ENCODE peak calls at places on chromosome 3, in four cellular contexts. H is activated T-helper 2 cell treated with anti-CD3 and anti-CD28 coated beads, Interferon-gamma antibody, Interleukin-2, Interleukin-4, amounts not matched to agents 10 μg/mL and 5 μg/mL and 100 μg/mL, durations not matched to agents 14 hours and 24 hours and 36 hours; F is KG1; C is Panc1. D is an unnamed sample.

GRCh38 chr3:35224571-35225280 is 414.6 kb upstream of the ARPP21 start:
- DNase-seq in H (no peak), C (no peak), F (no peak), D (no peak)

GRCh38 chr3:81302045-81302444 is 459.4 kb downstream of the GBE1 start:
- DNase-seq in C (peak; percentile 4), F (peak; percentile 12), H (no peak), D (peak; percentile 12)

GRCh38 chr3:63050548-63050947 is 175.3 kb upstream of the CADPS start:
- DNase-seq in C (no peak), F (no peak), H (no peak), D (no peak)

GRCh38 chr3:150083653-150084037 is 113.0 kb upstream of the PFN2 start:
- DNase-seq in F (no peak), C (no peak), H (no peak), D (no peak)

GRCh38 chr3:190443257-190443656 is 6.4 kb downstream of the TMEM207 start:
- DNase-seq in F (no peak), C (no peak), H (no peak), D (no peak)

GRCh38 chr3:177977381-177978158 is 558.7 kb upstream of the KCNMB2 start:
- DNase-seq in H (no peak), C (no peak), F (no peak), D (no peak)

GRCh38 chr3:37256447-37256846 is 82.1 kb upstream of the LRRFIP2 start:
- DNase-seq in H (no peak), C (no peak), F (no peak), D (peak; percentile 22)

GRCh38 chr3:27324695-27325094 is 44.5 kb downstream of the NEK10 start:
- DNase-seq in H (no peak), C (no peak), F (no peak), D (no peak)

GRCh38 chr3:13244695-13245449 is 171.6 kb upstream of the IQSEC1 start:
- DNase-seq in C (no peak), F (no peak), H (no peak), D (no peak)

GRCh38 chr3:173733029-173733652 is 335.6 kb downstream of the NLGN1 start:
- DNase-seq in F (peak; percentile 34), H (no peak), C (no peak), D (no peak)

GRCh38 chr3:155323063-155323666 is 29.7 kb upstream of the STRIT1 start:
- DNase-seq in C (peak; percentile 59), H (no peak), F (peak; percentile 30), D (peak; percentile 71)

GRCh38 chr3:9940746-9941145 is 7.1 kb downstream of the CRELD1 start:
- DNase-seq in F (no peak), C (no peak), H (no peak), D (no peak)

GRCh38 chr3:43496740-43497375 is 125.0 kb downstream of the ANO10 start:
- DNase-seq in F (no peak), C (no peak), H (no peak), D (no peak)

GRCh38 chr3:176357891-176358290 is 839.4 kb downstream of the TBL1XR1 start:
- DNase-seq in F (no peak), C (no peak), H (no peak), D (no peak)

GRCh38 chr3:32297366-32297765 is 58.9 kb downstream of the CMTM8 start:
- DNase-seq in H (no peak), C (no peak), F (no peak), D (no peak)

GRCh38 chr3:15820911-15821310 is 23.1 kb upstream of the ANKRD28 start:
- DNase-seq in F (no peak), H (no peak), C (no peak), D (no peak)

GRCh38 chr3:12556723-12557471 is at the start of gene MKRN2:
- DNase-seq in H (peak; percentile 78), F (peak; percentile 90), C (peak; percentile 54), D (peak; percentile 77)

GRCh38 chr3:115092220-115092791 is 54.8 kb downstream of the ZBTB20 start:
- DNase-seq in F (peak; percentile 21), H (peak; percentile 15), C (peak; percentile 32), D (no peak)

GRCh38 chr3:48516571-48516970 is 12.6 kb upstream of the SHISA5 start:
- DNase-seq in C (no peak), F (no peak), H (no peak), D (no peak)

GRCh38 chr3:169007145-169007544 is 656.4 kb downstream of the MECOM start:
- DNase-seq in C (no peak), H (no peak), F (no peak), D (no peak)

GRCh38 chr3:45417949-45418847 is 29.8 kb downstream of the LARS2 start:
- DNase-seq in C (no peak), H (no peak), F (no peak), D (no peak)

GRCh38 chr3:122577409-122578028 is at the start of gene PARP15:
- DNase-seq in F (no peak), C (no peak), H (peak; percentile 44), D (no peak)

GRCh38 chr3:51799879-51800757 is 21.1 kb upstream of the IQCF6 start:
- DNase-seq in F (peak; percentile 22), H (peak; percentile 8), C (peak; percentile 22), D (peak; percentile 9)

GRCh38 chr3:111315911-111316310 is 226.1 kb upstream of the CD96 start:
- DNase-seq in C (no peak), F (no peak), H (no peak), D (no peak)

GRCh38 chr3:175287361-175287963 is 428.3 kb downstream of the NAALADL2 start:
- DNase-seq in C (no peak), F (no peak), H (no peak), D (no peak)

GRCh38 chr3:12868039-12869024 is 27.0 kb upstream of the RPL32 start:
- DNase-seq in C (peak; percentile 59), H (peak; percentile 38), F (peak; percentile 45), D (peak; percentile 46)

GRCh38 chr3:156551746-156552145 is 3.2 kb downstream of the SSR3 start:
- DNase-seq in H (no peak), F (no peak), C (no peak), D (peak; percentile 26)

GRCh38 chr3:13177641-13178040 is 104.4 kb upstream of the IQSEC1 start:
- DNase-seq in H (no peak), C (no peak), F (no peak), D (no peak)

GRCh38 chr3:42035007-42035406 is 56.1 kb upstream of the TRAK1 start:
- DNase-seq in F (no peak), C (no peak), H (no peak), D (no peak)

D was measured in SW 1271.